ENCODE peak calls at places on chromosomes 3 and 15, in four cellular contexts. D is endothelial cell of umbilical vein, Z is stomach, U is esophagus muscularis mucosa. V is an unnamed sample.

GRCh38 chr15:22978691-22979068 is 1.5 kb downstream of the CYFIP1 start:
- DNase-seq in U (no peak), D (no peak), Z (no peak), V (no peak)

GRCh38 chr3:33936921-33937210 is 138.4 kb downstream of the PDCD6IP start:
- DNase-seq in U (peak), D (no peak), Z (no peak), V (no peak)

GRCh38 chr15:89820651-89821611 is 6.3 kb upstream of the ANPEP start:
- DNase-seq in D (peak), Z (no peak), U (no peak), V (no peak)

GRCh38 chr3:139640456-139640855 is 37.3 kb downstream of the NMNAT3 start:
- DNase-seq in Z (no peak), U (peak), D (no peak), V (no peak)

GRCh38 chr3:128274837-128275236 is 121.6 kb downstream of the EEFSEC start:
- DNase-seq in U (no peak), Z (no peak), D (peak), V (no peak)

GRCh38 chr15:68289057-68289456 is 11.5 kb downstream of the FEM1B start:
- DNase-seq in D (no peak), Z (no peak), U (no peak), V (no peak)

GRCh38 chr3:32510075-32510724 is 7.5 kb upstream of the CMTM6 start:
- DNase-seq in Z (peak), U (no peak), D (peak), V (peak)

GRCh38 chr15:28952666-28953491 is 67.1 kb downstream of the APBA2 start:
- DNase-seq in U (no peak), Z (no peak), D (no peak), V (no peak)

GRCh38 chr3:30598663-30599545 is 7.5 kb upstream of the TGFBR2 start:
- DNase-seq in D (no peak), Z (no peak), U (no peak), V (no peak)

GRCh38 chr3:58884457-58884856 is 165.4 kb downstream of the CFAP20DC start:
- DNase-seq in U (no peak), Z (no peak), D (no peak), V (no peak)

GRCh38 chr15:88563638-88564037 is 17.2 kb upstream of the DET1 start:
- DNase-seq in U (no peak), D (no peak), Z (no peak), V (no peak)

GRCh38 chr3:46943237-46944187 is 33.0 kb downstream of the CCDC12 start:
- DNase-seq in U (no peak), Z (peak), D (peak), V (no peak)

GRCh38 chr15:94749848-94750617 is 518.7 kb downstream of the MCTP2 start:
- DNase-seq in U (no peak), D (no peak), Z (no peak), V (no peak)

GRCh38 chr15:58504674-58505234 is 73.0 kb downstream of the LIPC start:
- DNase-seq in Z (no peak), D (no peak), U (no peak), V (no peak)

GRCh38 chr15:44385344-44385942 is 42.0 kb upstream of the CTDSPL2 start:
- DNase-seq in D (no peak), U (no peak), Z (no peak), V (no peak)

GRCh38 chr3:171458857-171459129 is 1.4 kb downstream of the TNIK start:
- DNase-seq in U (no peak), D (no peak), Z (no peak), V (no peak)

GRCh38 chr3:118213892-118214291 is 820.8 kb downstream of the IGSF11 start:
- DNase-seq in D (no peak), U (no peak), Z (no peak), V (no peak)

GRCh38 chr3:184786271-184787010 is 25.5 kb upstream of the VPS8 start:
- DNase-seq in U (no peak), D (no peak), Z (no peak), V (no peak)

GRCh38 chr3:16140116-16140893 is 34.2 kb upstream of the GALNT15 start:
- DNase-seq in U (peak), D (peak), Z (no peak), V (no peak)

GRCh38 chr3:8579101-8579500 is 65.5 kb downstream of the SSUH2 start:
- DNase-seq in Z (no peak), D (no peak), U (no peak), V (no peak)

GRCh38 chr15:77532846-77533245 is 99.9 kb downstream of the LINGO1 start:
- DNase-seq in D (no peak), Z (peak), U (no peak), V (no peak)

GRCh38 chr15:85706779-85707518 is 87.8 kb downstream of the KLHL25 start:
- DNase-seq in Z (no peak), U (no peak), D (peak), V (no peak)

GRCh38 chr3:149378420-149379388 is 1.3 kb upstream of the TM4SF1 start:
- DNase-seq in U (no peak), Z (no peak), D (peak), V (no peak)
- TF ChIP-seq POLR2AphosphoS5 in U (no peak), Z (no peak), D (no peak), V (no peak)

DNA sequence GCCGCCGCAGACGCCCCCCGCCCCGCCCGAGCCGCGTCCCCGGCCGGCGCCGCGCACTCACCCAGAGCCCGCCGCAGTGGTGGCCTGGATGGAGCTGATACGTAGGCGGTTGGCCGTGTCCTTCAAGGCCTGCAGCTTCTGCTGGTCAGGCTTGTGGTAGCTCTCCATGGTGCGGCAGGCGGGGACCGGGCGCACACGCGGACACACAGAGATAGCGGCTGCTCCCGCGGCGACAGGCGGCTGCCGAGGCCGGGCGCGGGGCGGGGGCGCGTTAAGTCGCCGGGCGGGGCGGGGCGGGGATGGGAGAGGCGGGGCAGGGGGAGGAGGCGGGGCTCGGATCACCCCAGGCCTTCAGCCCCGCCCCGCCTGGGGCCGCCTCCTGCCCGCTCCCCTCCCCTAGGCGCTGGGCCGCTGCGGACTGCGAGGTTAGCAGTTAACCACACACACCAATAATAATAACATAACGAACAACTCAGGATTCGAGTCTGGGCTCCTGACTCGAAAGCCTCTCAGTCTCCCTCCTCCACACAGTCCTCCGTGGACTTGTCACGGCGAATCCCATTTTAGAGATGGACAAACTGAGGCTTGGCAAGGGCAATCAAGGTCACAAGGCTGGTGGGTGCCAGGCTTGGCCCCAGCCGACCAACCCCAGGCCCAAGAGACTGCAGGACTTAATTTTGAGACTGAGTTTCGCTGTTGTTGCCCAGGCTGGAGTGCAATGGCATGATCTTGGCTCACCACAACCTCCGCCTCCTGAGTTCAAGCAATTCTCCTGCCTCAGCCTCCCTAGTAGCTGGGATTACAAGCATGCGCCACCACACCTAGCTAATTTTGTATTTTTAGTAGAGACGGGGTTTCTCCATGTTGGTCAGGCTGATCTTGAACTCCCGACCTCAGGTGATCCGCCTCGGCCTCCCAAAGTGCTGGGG is at the start of gene TKT:
- DNase-seq in U (peak), D (peak), Z (peak), V (peak)
- TF ChIP-seq POLR2A in U (peak), D (peak), Z (no peak), V (no peak)

GRCh38 chr3:50163572-50163971 is 8.4 kb downstream of the SEMA3F start:
- DNase-seq in Z (no peak), U (no peak), D (no peak), V (no peak)
- H3K27ac ChIP-seq in Z (peak), U (peak), D (peak), V (peak)

DNA sequence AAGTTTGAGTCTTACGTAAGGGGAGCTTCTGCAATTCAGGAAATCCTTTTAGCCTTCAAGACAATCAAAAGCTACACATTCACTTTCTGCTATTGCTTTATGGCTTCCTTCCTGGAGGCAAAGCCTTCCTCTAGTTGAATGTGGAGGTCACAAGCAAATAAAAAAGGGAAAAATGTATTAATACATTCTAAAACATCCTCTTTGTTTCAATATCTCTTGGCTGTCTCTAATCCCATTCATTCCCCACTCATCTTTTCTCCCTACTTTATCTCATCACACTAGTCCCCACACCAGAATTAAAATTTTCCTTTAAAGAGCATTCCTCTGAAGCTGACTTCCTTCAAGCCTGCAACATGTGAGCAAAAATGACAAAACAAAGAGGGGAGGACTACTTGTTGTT is 186.7 kb downstream of the CPNE4 start:
- DNase-seq in D (peak), Z (no peak), U (no peak), V (no peak)
- TF ChIP-seq POLR2AphosphoS5 in D (no peak), Z (no peak), U (no peak), V (no peak)

DNA sequence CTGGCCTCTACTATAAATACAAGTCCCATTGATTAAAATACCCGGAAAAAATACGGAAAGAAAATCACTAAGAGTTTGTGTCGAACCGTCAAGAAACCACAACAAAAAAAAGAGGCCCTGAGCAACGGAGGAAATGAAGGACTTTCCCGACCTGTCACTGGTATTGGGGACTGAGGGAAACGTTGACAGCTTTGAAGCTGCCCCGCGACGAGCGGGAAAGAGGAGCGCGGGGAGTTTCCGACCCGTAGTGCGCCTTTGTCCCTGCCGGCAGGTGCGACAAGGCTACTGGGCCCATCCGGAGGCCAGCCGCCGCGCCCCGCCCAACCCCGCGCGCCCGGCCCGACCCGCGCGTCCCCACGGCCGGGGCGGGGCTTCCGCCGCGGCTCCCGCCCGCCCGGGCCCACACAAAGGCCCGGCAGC is 418 bp downstream of the PBRM1 start:
- DNase-seq in D (peak), U (no peak), Z (peak), V (peak)
- TF ChIP-seq POLR2A in D (no peak), U (no peak), Z (no peak), V (peak)

V was measured in breast epithelium.